ENCODE peak calls at places on chromosomes 6 and 20, in four cellular contexts. One of them, this sample, is unnamed.

GRCh38 chr20:55597526-55597925 is 407.8 kb downstream of the CBLN4 start:
- DNase-seq in pancreas: no peak
- DNase-seq in IMR-90: no peak
- DNase-seq in Peyer's patch: no peak
- DNase-seq in this sample: no peak

GRCh38 chr6:6781172-6781876 is 192.8 kb downstream of the LY86 start:
- DNase-seq in pancreas: peak
- DNase-seq in IMR-90: peak
- DNase-seq in Peyer's patch: no peak
- DNase-seq in this sample: peak

GRCh38 chr6:166394036-166394892 is 11.5 kb upstream of the MPC1 start:
- DNase-seq in pancreas: no peak
- DNase-seq in IMR-90: no peak
- DNase-seq in Peyer's patch: no peak
- DNase-seq in this sample: no peak

GRCh38 chr20:63095718-63096654 is 89.2 kb upstream of the BHLHE23 start:
- DNase-seq in pancreas: no peak
- DNase-seq in IMR-90: no peak
- DNase-seq in Peyer's patch: peak
- DNase-seq in this sample: peak

GRCh38 chr6:119310486-119311036 is 39.0 kb downstream of the MAN1A1 start:
- DNase-seq in pancreas: no peak
- DNase-seq in IMR-90: peak
- DNase-seq in Peyer's patch: no peak
- DNase-seq in this sample: no peak

GRCh38 chr20:1212607-1213396 is 9.5 kb downstream of the C20orf202 start:
- DNase-seq in pancreas: peak
- DNase-seq in IMR-90: peak
- DNase-seq in Peyer's patch: peak
- DNase-seq in this sample: peak

GRCh38 chr20:59121714-59122376 is 41.8 kb upstream of the ZNF831 start:
- DNase-seq in pancreas: no peak
- DNase-seq in IMR-90: no peak
- DNase-seq in Peyer's patch: no peak
- DNase-seq in this sample: no peak

GRCh38 chr6:52155791-52156576 is 30.2 kb upstream of the IL17A start:
- DNase-seq in pancreas: no peak
- DNase-seq in IMR-90: no peak
- DNase-seq in Peyer's patch: no peak
- DNase-seq in this sample: no peak

GRCh38 chr6:14635195-14635594 is 517.6 kb downstream of the CD83 start:
- DNase-seq in pancreas: no peak
- DNase-seq in IMR-90: no peak
- DNase-seq in Peyer's patch: no peak
- DNase-seq in this sample: no peak

GRCh38 chr20:47453167-47453782 is 48.4 kb upstream of the NCOA3 start:
- DNase-seq in pancreas: no peak
- DNase-seq in IMR-90: peak
- DNase-seq in Peyer's patch: no peak
- DNase-seq in this sample: peak
- H3K27ac ChIP-seq in pancreas: no peak
- H3K27ac ChIP-seq in IMR-90: no peak
- H3K27ac ChIP-seq in Peyer's patch: no peak
- H3K27ac ChIP-seq in this sample: peak

GRCh38 chr20:50331469-50332251 is 141.0 kb downstream of the CEBPB start:
- DNase-seq in pancreas: no peak
- DNase-seq in IMR-90: no peak
- DNase-seq in Peyer's patch: no peak
- DNase-seq in this sample: peak
- H3K27ac ChIP-seq in pancreas: peak
- H3K27ac ChIP-seq in IMR-90: no peak
- H3K27ac ChIP-seq in Peyer's patch: no peak
- H3K27ac ChIP-seq in this sample: peak

DNA sequence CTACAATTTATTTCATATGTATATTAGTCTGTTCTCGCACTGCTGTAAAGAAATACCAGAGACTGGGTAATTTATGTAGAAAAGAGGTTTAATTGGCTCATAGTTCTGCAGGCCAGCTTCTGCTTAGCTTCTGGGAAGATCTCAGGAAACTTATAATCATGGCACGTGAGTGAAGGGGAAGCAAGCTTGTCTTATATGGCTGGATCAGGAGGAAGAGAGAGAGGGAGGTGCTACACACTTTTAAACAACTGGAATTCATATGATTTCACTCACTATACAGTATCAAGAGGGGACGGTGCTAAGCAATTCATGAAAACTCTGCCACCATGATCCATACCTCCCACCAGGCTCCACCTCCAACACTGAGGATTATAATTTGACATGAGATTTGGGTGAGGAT is 29.9 kb downstream of the PHACTR2 start:
- DNase-seq in pancreas: no peak
- DNase-seq in IMR-90: no peak
- DNase-seq in Peyer's patch: no peak
- DNase-seq in this sample: no peak
- H3K27ac ChIP-seq in pancreas: no peak
- H3K27ac ChIP-seq in IMR-90: no peak
- H3K27ac ChIP-seq in Peyer's patch: no peak
- H3K27ac ChIP-seq in this sample: no peak

GRCh38 chr6:42212442-42212841 is 5.2 kb downstream of the MRPS10 start:
- DNase-seq in pancreas: no peak
- DNase-seq in IMR-90: no peak
- DNase-seq in Peyer's patch: no peak
- DNase-seq in this sample: peak

GRCh38 chr6:42204768-42205282 is 10.1 kb upstream of the GUCA1B start:
- DNase-seq in pancreas: no peak
- DNase-seq in IMR-90: no peak
- DNase-seq in Peyer's patch: no peak
- DNase-seq in this sample: no peak

GRCh38 chr6:42211726-42212125 is 5.9 kb downstream of the MRPS10 start:
- DNase-seq in pancreas: no peak
- DNase-seq in IMR-90: no peak
- DNase-seq in Peyer's patch: no peak
- DNase-seq in this sample: no peak

DNA sequence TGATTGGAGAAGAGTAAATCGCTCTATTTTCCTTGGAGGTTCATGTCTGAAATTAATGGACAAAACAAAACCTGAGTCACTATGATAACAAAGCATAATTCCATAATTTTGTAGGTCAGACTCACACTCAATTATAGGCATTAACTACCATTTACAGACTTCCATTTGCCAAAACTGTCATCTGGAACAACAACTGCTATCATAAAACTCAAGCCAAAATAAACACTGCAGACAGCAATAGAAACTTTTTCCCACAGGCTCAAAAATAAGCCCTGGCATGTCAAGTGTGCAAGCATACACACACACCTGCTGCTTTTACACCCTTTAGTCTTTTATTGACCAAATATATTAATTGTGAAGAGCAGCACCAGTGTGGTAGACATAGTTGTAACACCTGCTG is 7.1 kb downstream of the MRPS10 start:
- DNase-seq in pancreas: no peak
- DNase-seq in IMR-90: no peak
- DNase-seq in Peyer's patch: no peak
- DNase-seq in this sample: no peak
- H3K27ac ChIP-seq in pancreas: no peak
- H3K27ac ChIP-seq in IMR-90: no peak
- H3K27ac ChIP-seq in Peyer's patch: no peak
- H3K27ac ChIP-seq in this sample: no peak

GRCh38 chr6:47196113-47196512 is 113.6 kb downstream of the TNFRSF21 start:
- DNase-seq in pancreas: no peak
- DNase-seq in IMR-90: peak
- DNase-seq in Peyer's patch: no peak
- DNase-seq in this sample: no peak

GRCh38 chr6:47200536-47201334 is 109.0 kb downstream of the TNFRSF21 start:
- DNase-seq in pancreas: no peak
- DNase-seq in IMR-90: no peak
- DNase-seq in Peyer's patch: no peak
- DNase-seq in this sample: peak

GRCh38 chr6:47197672-47198640 is 111.7 kb downstream of the TNFRSF21 start:
- DNase-seq in pancreas: no peak
- DNase-seq in IMR-90: no peak
- DNase-seq in Peyer's patch: no peak
- DNase-seq in this sample: no peak

DNA sequence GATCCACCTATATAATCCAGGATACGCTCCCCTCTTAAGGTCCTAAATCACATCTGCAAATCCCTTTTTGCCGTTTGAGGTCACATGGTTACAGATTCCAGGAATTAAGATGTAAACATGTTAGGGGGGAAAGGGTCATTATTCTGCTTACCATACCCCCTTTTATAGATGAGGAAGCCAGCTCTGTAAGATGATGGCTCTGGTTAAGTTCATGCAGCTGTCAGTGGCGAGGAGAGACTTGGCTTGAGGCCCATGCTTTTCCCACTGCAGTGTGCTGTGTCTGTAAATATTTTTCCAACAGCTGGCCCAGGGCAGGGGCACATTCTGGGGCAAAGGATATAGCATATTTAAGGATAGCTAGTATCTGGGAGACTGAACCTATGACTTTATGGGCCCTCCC is 114.5 kb downstream of the TNFRSF21 start:
- DNase-seq in pancreas: no peak
- DNase-seq in IMR-90: peak
- DNase-seq in Peyer's patch: no peak
- DNase-seq in this sample: no peak
- H3K27ac ChIP-seq in pancreas: no peak
- H3K27ac ChIP-seq in IMR-90: no peak
- H3K27ac ChIP-seq in Peyer's patch: no peak
- H3K27ac ChIP-seq in this sample: no peak

This sample was measured in RWPE1.